ENCODE peak calls at places on chromosomes 7 and 10, in ten cellular contexts. F, K, R, N, X, D, P, V, W and H are unnamed samples.

GRCh38 chr7:25124485-25125136 is 449 bp downstream of the CYCS start:
- DNase-seq in F (no peak), K (no peak), R (no peak), N (no peak), X (peak), D (no peak), P (no peak), V (peak), W (peak), H (no peak)

GRCh38 chr10:52801951-52802350 is 29.4 kb upstream of the MBL2 start:
- DNase-seq in F (no peak), K (no peak), R (no peak), N (no peak), X (no peak), D (no peak), P (peak), V (no peak), W (no peak), H (no peak)

GRCh38 chr7:32905175-32905662 is 13.7 kb upstream of the KBTBD2 start:
- DNase-seq in F (peak), K (peak), R (peak), N (peak), X (no peak), D (peak), P (peak), V (peak), W (peak), H (peak)

GRCh38 chr7:150383710-150384397 is 4.7 kb downstream of the ZNF775 start:
- DNase-seq in F (no peak), K (no peak), R (no peak), N (no peak), X (no peak), D (no peak), P (no peak), V (peak), W (no peak), H (no peak)

GRCh38 chr7:101780281-101780680 is 37.1 kb upstream of the CUX1 start:
- DNase-seq in F (no peak), K (no peak), R (no peak), N (no peak), X (no peak), D (no peak), P (no peak), V (no peak), W (no peak), H (no peak)

GRCh38 chr10:4372601-4373000 is 453.4 kb upstream of the AKR1E2 start:
- DNase-seq in F (peak), K (peak), R (no peak), N (peak), X (no peak), D (no peak), P (peak), V (no peak), W (no peak), H (peak)

GRCh38 chr7:130814753-130815152 is 80.7 kb upstream of the KLF14 start:
- DNase-seq in F (no peak), K (peak), R (no peak), N (peak), X (no peak), D (no peak), P (peak), V (peak), W (no peak), H (peak)

GRCh38 chr7:28069788-28070187 is 110.8 kb downstream of the JAZF1 start:
- DNase-seq in F (no peak), K (peak), R (peak), N (no peak), X (no peak), D (peak), P (peak), V (no peak), W (no peak), H (peak)

GRCh38 chr7:73896454-73896853 is 35.5 kb downstream of the TMEM270 start:
- DNase-seq in F (no peak), K (peak), R (no peak), N (no peak), X (no peak), D (no peak), P (no peak), V (no peak), W (no peak), H (peak)

GRCh38 chr7:2108501-2109250 is 124.1 kb downstream of the MAD1L1 start:
- DNase-seq in F (no peak), K (no peak), R (no peak), N (no peak), X (no peak), D (no peak), P (no peak), V (peak), W (no peak), H (no peak)
- H3K4me3 ChIP-seq in F (no peak), K (no peak), R (no peak), N (no peak), X (no peak), D (no peak), P (no peak), V (peak), W (no peak), H (no peak)

DNA sequence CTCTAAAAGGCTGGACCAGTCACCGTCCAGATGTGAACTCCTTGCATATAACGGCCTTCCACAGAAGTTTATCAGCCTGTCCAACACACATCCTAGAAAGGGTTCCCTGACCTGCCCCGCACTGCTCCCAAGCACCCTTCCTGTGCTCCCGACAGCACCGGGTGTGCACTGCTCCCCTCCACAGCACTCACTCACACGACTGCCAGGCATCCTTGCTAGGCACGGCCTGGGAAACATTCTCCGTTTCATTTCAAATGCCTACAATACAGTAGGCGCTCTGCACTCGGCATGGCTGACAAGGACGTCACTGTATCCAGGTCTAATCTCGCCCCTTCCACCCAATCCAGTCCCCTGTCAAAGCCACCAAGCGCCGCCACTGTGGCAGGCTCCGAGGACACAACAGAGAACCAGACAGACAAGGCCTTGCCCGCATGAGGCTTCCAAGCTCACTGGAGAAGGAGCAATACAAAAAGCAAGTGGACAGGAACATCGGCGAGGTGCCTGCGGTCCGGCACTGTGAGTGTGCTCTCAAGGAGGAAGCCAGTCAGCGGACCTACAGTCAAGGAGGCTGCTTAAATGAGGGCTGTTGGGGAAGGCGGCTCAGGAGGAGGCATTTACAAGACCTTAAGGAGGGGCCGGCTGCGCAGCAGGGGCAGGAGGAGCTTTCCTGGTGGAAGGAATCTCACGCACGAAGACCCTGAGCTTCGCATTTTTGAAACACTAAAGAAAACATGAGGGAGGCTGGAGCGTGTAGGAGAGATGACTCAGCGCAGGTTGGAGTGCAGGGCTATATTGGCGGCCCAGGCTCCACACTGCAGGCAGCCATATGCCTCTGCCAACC is 29.2 kb downstream of the GNA12 start:
- DNase-seq in F (peak), K (peak), R (no peak), N (no peak), X (no peak), D (no peak), P (no peak), V (peak), W (no peak), H (no peak)
- H3K4me3 ChIP-seq in F (peak), K (no peak), R (no peak), N (no peak), X (no peak), D (peak), P (peak), V (no peak), W (no peak), H (no peak)

GRCh38 chr7:2107386-2108085 is 125.2 kb downstream of the MAD1L1 start:
- DNase-seq in F (no peak), K (peak), R (no peak), N (no peak), X (no peak), D (no peak), P (no peak), V (no peak), W (no peak), H (no peak)
- H3K4me3 ChIP-seq in F (no peak), K (no peak), R (no peak), N (no peak), X (no peak), D (no peak), P (no peak), V (no peak), W (no peak), H (no peak)

GRCh38 chr10:79391231-79392019 is 44.2 kb downstream of the PPIF start:
- DNase-seq in F (no peak), K (no peak), R (peak), N (no peak), X (peak), D (peak), P (no peak), V (no peak), W (no peak), H (no peak)
- H3K4me3 ChIP-seq in F (no peak), K (no peak), R (no peak), N (no peak), X (no peak), D (no peak), P (no peak), V (no peak), W (no peak), H (no peak)

GRCh38 chr7:99562114-99562784 is 3.8 kb downstream of the ZNF655 start:
- DNase-seq in F (no peak), K (no peak), R (no peak), N (no peak), X (no peak), D (no peak), P (no peak), V (no peak), W (no peak), H (no peak)
- H3K4me3 ChIP-seq in F (no peak), K (no peak), R (no peak), N (no peak), X (no peak), D (no peak), P (peak), V (no peak), W (no peak), H (peak)

DNA sequence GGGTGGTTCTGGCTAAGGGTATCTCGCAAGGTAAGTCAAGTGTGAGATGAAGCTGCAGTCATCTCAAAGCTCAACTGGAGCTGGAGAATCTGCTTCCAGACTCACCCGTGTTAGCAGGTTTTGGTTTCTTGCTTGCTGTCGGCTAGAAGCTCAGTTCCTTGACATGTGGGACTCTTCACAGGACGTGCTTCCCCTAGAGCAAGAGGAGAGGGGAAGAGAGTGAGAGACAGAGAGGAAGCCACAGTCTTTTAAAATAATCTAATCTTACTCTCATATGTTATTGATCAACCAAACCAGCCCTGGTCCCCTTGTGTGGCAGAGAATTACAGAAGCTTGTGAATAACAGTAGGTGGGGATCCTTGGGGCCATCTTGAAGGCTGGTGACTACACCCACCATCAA is 199.5 kb downstream of the REEP3 start:
- DNase-seq in F (no peak), K (no peak), R (no peak), N (no peak), X (no peak), D (no peak), P (peak), V (no peak), W (no peak), H (peak)
- H3K4me3 ChIP-seq in F (no peak), K (no peak), R (no peak), N (peak), X (no peak), D (no peak), P (no peak), V (no peak), W (no peak), H (no peak)

DNA sequence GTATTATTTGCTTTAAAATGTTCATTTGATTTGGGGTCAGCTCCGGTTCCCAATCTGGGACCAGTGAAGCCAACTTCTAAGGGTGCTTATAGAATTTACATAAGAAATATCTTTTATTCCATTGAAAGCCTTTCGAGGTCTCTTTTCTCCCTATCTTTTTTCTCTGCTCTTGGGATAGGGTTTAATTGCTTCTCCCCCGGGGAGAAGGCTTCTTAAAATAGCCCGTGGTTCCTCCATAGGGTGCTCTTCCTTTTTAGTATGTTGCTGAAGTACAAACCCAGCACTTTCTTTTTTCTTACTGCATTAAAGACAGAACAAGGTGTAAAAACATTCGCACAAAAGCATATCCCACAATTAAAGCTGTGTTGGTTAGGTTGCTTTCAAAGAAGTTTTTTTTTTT is 107.5 kb downstream of the POU6F2 start:
- DNase-seq in F (no peak), K (no peak), R (no peak), N (no peak), X (no peak), D (no peak), P (no peak), V (no peak), W (no peak), H (no peak)
- H3K4me3 ChIP-seq in F (no peak), K (no peak), R (peak), N (no peak), X (no peak), D (peak), P (peak), V (peak), W (no peak), H (no peak)

GRCh38 chr10:110646417-110647135 is 2.4 kb downstream of the RBM20 start:
- DNase-seq in F (no peak), K (no peak), R (no peak), N (no peak), X (no peak), D (no peak), P (no peak), V (no peak), W (no peak), H (no peak)
- H3K4me3 ChIP-seq in F (peak), K (no peak), R (no peak), N (no peak), X (no peak), D (peak), P (no peak), V (no peak), W (no peak), H (no peak)

GRCh38 chr10:96831200-96831866 is 765 bp upstream of the LCOR start:
- DNase-seq in F (no peak), K (no peak), R (no peak), N (no peak), X (no peak), D (no peak), P (no peak), V (no peak), W (no peak), H (no peak)
- H3K4me3 ChIP-seq in F (peak), K (peak), R (peak), N (peak), X (peak), D (peak), P (peak), V (peak), W (peak), H (peak)

GRCh38 chr10:61995093-61995492 is 93.6 kb downstream of the ARID5B start:
- DNase-seq in F (no peak), K (no peak), R (no peak), N (no peak), X (no peak), D (no peak), P (no peak), V (no peak), W (no peak), H (no peak)
- H3K4me3 ChIP-seq in F (no peak), K (no peak), R (no peak), N (peak), X (no peak), D (no peak), P (no peak), V (no peak), W (no peak), H (no peak)